ENCODE peak calls at places on chromosome 22, in nine cellular contexts. S is endodermal cell, P is neural progenitor cell, U is left ventricle myocardium inferior, D is body of pancreas, J is upper lobe of right lung, X is gastrocnemius medialis, T is dorsolateral prefrontal cortex, W is IMR-90. K is an unnamed sample.

GRCh38 chr22:36052505-36052941 is 23.9 kb upstream of the RBFOX2 start:
- DNase-seq in X (no peak), P (no peak), U (no peak), S (peak), D (peak), T (no peak), W (peak), J (no peak), K (no peak)

GRCh38 chr22:21108379-21109115 is 62.8 kb downstream of the LRRC74B start:
- DNase-seq in S (no peak), W (no peak), J (no peak), P (no peak), X (no peak), T (no peak), D (no peak), U (no peak), K (no peak)

GRCh38 chr22:35470903-35471321 is 69.7 kb upstream of the RASD2 start:
- DNase-seq in X (no peak), S (no peak), D (no peak), T (no peak), J (no peak), P (no peak), W (peak), U (no peak), K (no peak)

GRCh38 chr22:36435516-36436415 is 45.7 kb downstream of the TXN2 start:
- DNase-seq in P (peak), D (peak), U (no peak), W (no peak), X (no peak), J (no peak), S (peak), T (no peak), K (no peak)

GRCh38 chr22:23094695-23095466 is 24.6 kb downstream of the GNAZ start:
- DNase-seq in X (no peak), T (peak), W (no peak), P (peak), U (no peak), D (no peak), J (no peak), S (no peak), K (no peak)

GRCh38 chr22:35102663-35103062 is 36.7 kb downstream of the ISX start:
- DNase-seq in J (no peak), U (no peak), S (peak), P (peak), W (peak), X (no peak), D (no peak), T (no peak), K (no peak)

GRCh38 chr22:40819741-40820140 is 595 bp upstream of the SLC25A17 start:
- DNase-seq in U (no peak), X (no peak), P (peak), W (peak), T (no peak), J (no peak), D (no peak), S (no peak), K (no peak)

GRCh38 chr22:37019309-37020191 is at the start of the genes MPST and TST:
- DNase-seq in D (peak), S (peak), P (peak), T (peak), X (peak), J (peak), U (peak), W (peak), K (no peak)

GRCh38 chr22:27748355-27749168 is 53.0 kb downstream of the MN1 start:
- DNase-seq in T (no peak), X (no peak), P (peak), W (peak), J (peak), U (no peak), D (peak), S (peak), K (no peak)

GRCh38 chr22:27843441-27843840 is 41.9 kb upstream of the MN1 start:
- DNase-seq in S (peak), D (no peak), X (no peak), P (no peak), W (no peak), U (no peak), T (no peak), J (no peak), K (no peak)

GRCh38 chr22:46674367-46674781 is 54.2 kb downstream of the GRAMD4 start:
- DNase-seq in T (no peak), D (peak), J (no peak), U (peak), S (no peak), X (no peak), P (no peak), W (no peak), K (no peak)

GRCh38 chr22:49936973-49937757 is 18.7 kb downstream of the CRELD2 start:
- DNase-seq in S (no peak), X (no peak), W (no peak), T (no peak), J (peak), P (no peak), D (no peak), U (peak), K (no peak)
- H3K27ac ChIP-seq in S (no peak), X (peak), W (no peak), T (peak), J (peak), P (no peak), D (peak), U (peak), K (peak)

DNA sequence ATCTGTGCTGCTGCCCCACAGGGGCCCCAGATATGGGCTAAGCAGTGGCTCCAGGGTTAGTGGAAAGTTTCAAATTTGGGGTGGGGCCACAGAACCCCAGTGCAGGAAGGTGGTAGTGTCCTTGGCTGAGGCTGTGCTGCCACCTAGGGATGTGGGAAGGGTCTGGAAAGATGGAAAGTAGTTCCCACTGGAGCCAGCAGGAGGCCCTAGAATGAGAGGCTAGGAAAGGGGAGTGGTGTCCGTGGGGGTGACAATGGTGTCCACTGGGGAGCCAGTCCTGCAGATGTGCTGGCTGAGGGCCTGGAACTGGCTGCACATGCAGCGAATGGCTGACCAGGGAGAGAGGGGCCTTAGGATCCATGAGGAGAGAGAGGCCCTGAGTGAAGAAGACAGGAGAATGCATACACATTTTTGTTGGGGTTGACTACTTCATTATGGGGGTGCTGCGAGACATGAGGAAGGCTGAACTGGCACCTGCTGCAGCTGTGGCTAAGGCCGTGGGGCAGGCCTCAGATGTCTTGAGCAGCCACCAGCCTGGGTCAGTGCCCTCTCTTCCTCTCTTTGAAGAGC is 21.1 kb downstream of the RFPL3 start:
- DNase-seq in P (peak), W (peak), J (no peak), S (peak), X (no peak), T (no peak), D (no peak), U (no peak), K (no peak)
- TF ChIP-seq CTCF in P (peak), W (peak), J (peak), S (peak), X (peak), T (peak), D (peak), U (peak), K (peak)

GRCh38 chr22:32702421-32702820 is 99.1 kb upstream of the TIMP3 start:
- DNase-seq in D (no peak), T (no peak), S (no peak), X (no peak), J (no peak), W (no peak), U (no peak), P (no peak), K (no peak)

GRCh38 chr22:32707971-32708370 is 93.5 kb upstream of the TIMP3 start:
- DNase-seq in P (no peak), U (no peak), T (no peak), W (no peak), J (no peak), D (no peak), S (no peak), X (no peak), K (no peak)

GRCh38 chr22:32710896-32711295 is 90.6 kb upstream of the TIMP3 start:
- DNase-seq in J (no peak), X (no peak), P (no peak), D (no peak), U (no peak), W (no peak), T (no peak), S (no peak), K (no peak)

GRCh38 chr22:32708835-32709234 is 92.7 kb upstream of the TIMP3 start:
- DNase-seq in U (peak), J (no peak), X (no peak), W (peak), P (no peak), D (no peak), T (no peak), S (no peak), K (no peak)

DNA sequence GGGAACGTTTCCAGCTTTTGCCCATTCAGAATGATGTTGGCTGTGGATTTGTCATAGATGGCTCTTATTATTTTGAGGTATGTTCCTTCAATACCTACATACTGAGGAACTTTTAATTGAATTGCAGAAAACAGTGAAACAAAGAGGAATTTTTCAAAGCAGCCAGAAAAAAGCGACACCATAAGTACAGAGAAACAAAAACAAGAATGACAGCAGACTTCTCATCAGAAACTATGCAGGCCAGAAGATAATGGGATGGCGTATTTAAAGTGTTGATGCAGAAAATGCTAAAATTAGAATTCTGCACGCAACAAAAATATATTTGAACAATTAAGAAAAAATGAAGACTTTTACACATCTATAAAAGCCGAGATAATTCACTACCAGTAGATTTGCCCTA is 95.4 kb upstream of the TIMP3 start:
- DNase-seq in S (no peak), T (no peak), X (no peak), W (no peak), U (no peak), P (peak), D (no peak), J (no peak), K (no peak)
- H3K27ac ChIP-seq in S (no peak), T (no peak), X (no peak), W (no peak), U (no peak), P (no peak), D (no peak), J (no peak), K (no peak)

GRCh38 chr22:31695423-31695822 is 33.4 kb upstream of the PISD start:
- DNase-seq in W (no peak), P (no peak), D (no peak), S (no peak), J (no peak), U (no peak), T (no peak), X (no peak), K (no peak)

GRCh38 chr22:31692186-31692886 is 30.3 kb upstream of the PISD start:
- DNase-seq in T (no peak), P (no peak), D (no peak), U (no peak), J (no peak), S (no peak), X (no peak), W (peak), K (peak)

DNA sequence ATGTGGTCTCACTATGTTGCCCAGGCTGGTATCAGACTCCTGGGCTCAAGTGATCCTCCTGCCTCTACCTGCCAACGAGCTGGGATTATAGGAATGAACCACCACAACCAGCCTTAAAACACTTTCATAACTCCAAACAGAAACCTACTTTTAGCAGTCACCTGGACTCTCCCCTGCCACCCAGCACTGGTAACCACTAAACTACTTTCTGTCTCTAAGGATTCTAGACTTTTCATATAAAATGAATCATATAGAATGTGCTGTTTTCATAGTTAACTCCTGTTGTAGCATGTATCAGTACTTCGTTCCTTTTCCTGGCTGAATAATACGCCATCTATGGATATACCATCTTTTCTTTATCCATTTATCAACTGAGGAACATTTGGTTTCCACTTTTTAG is 29.4 kb upstream of the PISD start:
- DNase-seq in U (no peak), X (no peak), D (no peak), J (no peak), S (no peak), P (no peak), W (no peak), T (no peak), K (no peak)
- TF ChIP-seq CTCF in U (no peak), X (no peak), D (no peak), J (no peak), S (no peak), P (no peak), W (no peak), T (no peak), K (no peak)

DNA sequence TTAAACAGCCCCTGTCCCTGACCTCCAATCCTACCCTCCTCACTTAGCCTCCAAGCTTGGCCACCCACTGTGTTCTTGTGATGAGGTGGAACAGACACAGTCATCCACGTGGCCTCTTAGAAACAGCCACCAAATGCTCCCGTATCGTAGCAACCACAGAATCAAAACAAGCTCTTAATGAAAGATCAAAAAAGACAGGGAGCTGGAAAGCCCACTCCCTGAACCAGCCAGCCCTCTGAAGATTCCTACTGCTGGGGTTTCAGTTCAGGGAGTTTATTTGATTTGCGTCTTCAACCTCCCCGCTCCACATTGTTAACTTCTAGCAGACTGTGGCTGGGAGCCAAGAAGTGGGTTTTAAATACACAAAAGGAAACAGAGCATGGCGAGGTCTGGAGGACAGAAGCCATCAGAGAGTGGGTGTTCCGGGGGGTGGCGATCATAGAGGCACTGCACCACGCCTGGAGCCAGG is 88.9 kb upstream of the GRK3 start:
- DNase-seq in X (no peak), W (peak), J (no peak), P (no peak), U (no peak), T (no peak), D (no peak), S (no peak), K (no peak)
- H3K27ac ChIP-seq in X (no peak), W (no peak), J (no peak), P (no peak), U (no peak), T (no peak), D (no peak), S (peak), K (no peak)

DNA sequence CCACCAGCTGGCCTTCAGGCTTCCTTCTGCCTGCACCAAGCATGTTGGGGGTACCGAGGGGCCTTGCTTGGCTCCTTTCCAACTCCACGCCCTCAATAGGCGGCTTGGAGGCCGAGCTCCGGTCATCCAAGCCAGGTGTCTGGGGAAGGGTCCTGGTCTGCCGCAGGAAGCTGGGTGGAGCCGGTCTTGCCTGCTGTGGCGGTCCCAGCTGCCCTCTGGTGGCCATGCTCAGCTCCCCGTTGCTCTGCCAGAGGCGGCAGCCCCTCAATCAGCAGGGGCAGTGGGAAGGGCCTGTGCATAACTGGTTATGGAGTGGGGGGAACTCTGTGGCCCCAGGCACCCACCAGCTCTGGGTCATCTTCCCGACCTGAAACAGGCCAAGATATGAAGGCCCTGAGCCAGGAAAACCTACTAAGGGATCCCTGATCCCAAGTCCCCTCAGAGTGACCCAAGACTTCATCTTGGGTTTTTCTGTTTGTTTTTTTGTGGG is 3.2 kb downstream of the ARVCF start:
- DNase-seq in U (peak), X (peak), T (peak), J (peak), S (peak), W (peak), P (peak), D (peak), K (no peak)
- TF ChIP-seq CTCF in U (peak), X (peak), T (peak), J (peak), S (peak), W (peak), P (peak), D (peak), K (peak)

K was measured in AG04450.